ENCODE peak calls at places on chromosome 19, in five cellular contexts. H is nephron progenitor cell, R is neuronal stem cell, K is glomerular endothelial cell, W is NB4. Y is an unnamed sample.

GRCh38 chr19:5356918-5357317 is 16.3 kb upstream of the PTPRS start:
- DNase-seq in H (no peak), R (no peak), K (no peak), W (no peak), Y (no peak)

GRCh38 chr19:31533114-31533513 is 183.9 kb upstream of the TSHZ3 start:
- DNase-seq in H (no peak), R (no peak), K (no peak), W (peak), Y (no peak)

GRCh38 chr19:6056282-6056741 is 54.0 kb downstream of the RFX2 start:
- DNase-seq in H (no peak), R (no peak), K (no peak), W (no peak), Y (no peak)

GRCh38 chr19:18737954-18738351 is 53.2 kb downstream of the COMP start:
- DNase-seq in H (no peak), R (no peak), K (no peak), W (no peak), Y (no peak)

GRCh38 chr19:31962565-31962996 is 382.8 kb upstream of the ZNF507 start:
- DNase-seq in H (no peak), R (no peak), K (no peak), W (no peak), Y (no peak)

GRCh38 chr19:1170938-1171754 is 2.9 kb downstream of the SBNO2 start:
- DNase-seq in H (no peak), R (no peak), K (no peak), W (no peak), Y (no peak)

GRCh38 chr19:48558018-48558684 is 6.2 kb downstream of the SULT2B1 start:
- DNase-seq in H (peak), R (no peak), K (no peak), W (no peak), Y (no peak)

GRCh38 chr19:14149509-14149994 is 13.2 kb upstream of the ASF1B start:
- DNase-seq in H (no peak), R (no peak), K (no peak), W (no peak), Y (no peak)

GRCh38 chr19:54905908-54906511 is at the start of gene NCR1:
- DNase-seq in H (no peak), R (no peak), K (no peak), W (peak), Y (no peak)

GRCh38 chr19:13044160-13044853 is 49.0 kb downstream of the NFIX start:
- DNase-seq in H (no peak), R (no peak), K (no peak), W (no peak), Y (no peak)

GRCh38 chr19:18501832-18502231 is 20.0 kb downstream of the ELL start:
- DNase-seq in H (no peak), R (no peak), K (no peak), W (peak), Y (no peak)